ENCODE peak calls at places on chromosomes 2 and 18, in six cellular contexts. One of them, this sample, is unnamed.
A peak's percentile ranks its signal among the peaks of the same experiment; 100 is the strongest.

GRCh38 chr2:222577341-222577740 is 78.6 kb downstream of the FARSB start:
- DNase-seq in fibroblast of mammary gland: no peak
- DNase-seq in brain microvascular endothelial cell: no peak
- DNase-seq in foreskin fibroblast: no peak
- DNase-seq in right lobe of liver: no peak
- DNase-seq in lung: no peak
- DNase-seq in this sample: peak; percentile 20

GRCh38 chr2:96102596-96103387 is 13.6 kb downstream of the ADRA2B start:
- DNase-seq in fibroblast of mammary gland: no peak
- DNase-seq in brain microvascular endothelial cell: no peak
- DNase-seq in foreskin fibroblast: no peak
- DNase-seq in right lobe of liver: peak; percentile 37
- DNase-seq in lung: no peak
- DNase-seq in this sample: no peak

GRCh38 chr2:180322781-180323180 is 315.7 kb upstream of the CWC22 start:
- DNase-seq in fibroblast of mammary gland: peak; percentile 43
- DNase-seq in brain microvascular endothelial cell: no peak
- DNase-seq in foreskin fibroblast: peak; percentile 34
- DNase-seq in right lobe of liver: no peak
- DNase-seq in lung: no peak
- DNase-seq in this sample: peak; percentile 53

GRCh38 chr2:176637134-176637496 is 367.9 kb downstream of the MTX2 start:
- DNase-seq in fibroblast of mammary gland: no peak
- DNase-seq in brain microvascular endothelial cell: no peak
- DNase-seq in foreskin fibroblast: no peak
- DNase-seq in right lobe of liver: no peak
- DNase-seq in lung: no peak
- DNase-seq in this sample: no peak

GRCh38 chr2:192593561-192593960 is 398.8 kb upstream of the TMEFF2 start:
- DNase-seq in fibroblast of mammary gland: peak; percentile 0
- DNase-seq in brain microvascular endothelial cell: no peak
- DNase-seq in foreskin fibroblast: no peak
- DNase-seq in right lobe of liver: no peak
- DNase-seq in lung: no peak
- DNase-seq in this sample: no peak

GRCh38 chr2:128414351-128414750 is 95.7 kb upstream of the HS6ST1 start:
- DNase-seq in fibroblast of mammary gland: no peak
- DNase-seq in brain microvascular endothelial cell: no peak
- DNase-seq in foreskin fibroblast: no peak
- DNase-seq in right lobe of liver: no peak
- DNase-seq in lung: peak; percentile 22
- DNase-seq in this sample: no peak

GRCh38 chr2:182593394-182593707 is 122.7 kb upstream of the DNAJC10 start:
- DNase-seq in fibroblast of mammary gland: peak; percentile 92
- DNase-seq in brain microvascular endothelial cell: peak; percentile 69
- DNase-seq in foreskin fibroblast: peak; percentile 87
- DNase-seq in right lobe of liver: no peak
- DNase-seq in lung: no peak
- DNase-seq in this sample: peak; percentile 62

GRCh38 chr2:199861116-199861774 is 10.3 kb upstream of the FTCDNL1 start:
- DNase-seq in fibroblast of mammary gland: peak; percentile 51
- DNase-seq in brain microvascular endothelial cell: no peak
- DNase-seq in foreskin fibroblast: peak; percentile 51
- DNase-seq in right lobe of liver: no peak
- DNase-seq in lung: no peak
- DNase-seq in this sample: peak; percentile 62

GRCh38 chr2:85504434-85505261 is 34.3 kb upstream of the MAT2A start:
- DNase-seq in fibroblast of mammary gland: peak; percentile 99
- DNase-seq in brain microvascular endothelial cell: peak; percentile 75
- DNase-seq in foreskin fibroblast: peak; percentile 98
- DNase-seq in right lobe of liver: peak; percentile 29
- DNase-seq in lung: no peak
- DNase-seq in this sample: peak; percentile 81

GRCh38 chr2:97763176-97763845 is 49.9 kb downstream of the ZAP70 start:
- DNase-seq in fibroblast of mammary gland: peak; percentile 14
- DNase-seq in brain microvascular endothelial cell: no peak
- DNase-seq in foreskin fibroblast: peak; percentile 44
- DNase-seq in right lobe of liver: no peak
- DNase-seq in lung: no peak
- DNase-seq in this sample: no peak

GRCh38 chr18:35490894-35491688 is 6.7 kb downstream of the INO80C start:
- DNase-seq in fibroblast of mammary gland: no peak
- DNase-seq in brain microvascular endothelial cell: no peak
- DNase-seq in foreskin fibroblast: no peak
- DNase-seq in right lobe of liver: no peak
- DNase-seq in lung: no peak
- DNase-seq in this sample: peak; percentile 67

GRCh38 chr2:223692227-223692947 is 90.2 kb upstream of the SCG2 start:
- DNase-seq in fibroblast of mammary gland: peak; percentile 73
- DNase-seq in brain microvascular endothelial cell: peak; percentile 65
- DNase-seq in foreskin fibroblast: peak; percentile 84
- DNase-seq in right lobe of liver: peak; percentile 50
- DNase-seq in lung: no peak
- DNase-seq in this sample: peak; percentile 80

GRCh38 chr18:29164020-29164706 is 987.2 kb upstream of the CDH2 start:
- DNase-seq in fibroblast of mammary gland: peak; percentile 96
- DNase-seq in brain microvascular endothelial cell: peak; percentile 70
- DNase-seq in foreskin fibroblast: peak; percentile 92
- DNase-seq in right lobe of liver: no peak
- DNase-seq in lung: no peak
- DNase-seq in this sample: peak; percentile 86

GRCh38 chr18:9648431-9649163 is 34.2 kb upstream of the PPP4R1 start:
- DNase-seq in fibroblast of mammary gland: no peak
- DNase-seq in brain microvascular endothelial cell: no peak
- DNase-seq in foreskin fibroblast: no peak
- DNase-seq in right lobe of liver: no peak
- DNase-seq in lung: no peak
- DNase-seq in this sample: no peak

GRCh38 chr2:24304098-24304497 is 56.2 kb downstream of the ITSN2 start:
- DNase-seq in fibroblast of mammary gland: peak; percentile 98
- DNase-seq in brain microvascular endothelial cell: peak; percentile 45
- DNase-seq in foreskin fibroblast: peak; percentile 91
- DNase-seq in right lobe of liver: peak; percentile 86
- DNase-seq in lung: peak; percentile 70
- DNase-seq in this sample: peak; percentile 96

GRCh38 chr2:133026536-133027177 is 356.7 kb upstream of the LYPD1 start:
- DNase-seq in fibroblast of mammary gland: no peak
- DNase-seq in brain microvascular endothelial cell: no peak
- DNase-seq in foreskin fibroblast: no peak
- DNase-seq in right lobe of liver: no peak
- DNase-seq in lung: no peak
- DNase-seq in this sample: peak; percentile 3

DNA sequence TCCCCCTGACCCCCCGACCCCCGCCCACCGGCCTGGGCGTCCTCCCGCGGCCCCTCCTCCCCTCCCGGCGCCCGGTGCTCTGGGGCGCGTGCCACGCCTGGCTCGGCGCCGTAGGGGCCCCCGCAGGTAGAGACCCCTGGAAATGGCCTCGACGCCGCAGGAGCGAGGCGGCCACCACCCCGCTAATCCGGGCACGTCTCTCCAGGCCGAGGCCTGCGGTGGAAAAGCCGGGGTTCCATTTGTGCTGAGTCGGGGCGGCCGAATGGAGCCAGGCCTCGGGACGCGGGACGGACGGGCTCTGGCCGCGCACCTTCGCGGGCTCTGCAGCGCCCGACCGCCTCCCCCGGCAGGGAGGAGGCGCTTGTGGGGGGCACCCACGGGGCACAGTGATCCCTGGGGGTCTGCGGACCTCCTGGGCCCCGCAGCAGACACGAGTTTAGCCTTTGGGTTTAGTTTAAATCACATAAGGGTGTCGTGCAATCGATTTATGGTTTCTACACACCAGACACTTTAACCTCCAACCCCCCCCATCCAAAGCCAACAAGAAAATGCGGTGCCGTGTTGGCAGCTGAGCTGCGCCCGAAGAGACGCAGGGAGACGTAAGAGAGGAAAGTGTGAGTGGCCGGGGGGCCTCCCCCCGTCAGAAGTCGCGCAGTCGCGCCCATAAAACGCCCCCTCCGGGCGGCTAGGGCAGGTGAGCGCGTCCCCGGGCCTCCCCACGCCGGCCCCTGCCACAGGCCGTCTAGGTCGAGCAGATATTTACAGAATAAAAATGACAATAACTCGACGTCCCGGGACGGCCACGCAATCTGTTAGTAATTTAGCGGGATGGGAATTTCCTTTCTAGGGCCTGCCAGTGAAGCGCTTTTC is 1.1 kb upstream of the NFATC1 start:
- DNase-seq in fibroblast of mammary gland: peak; percentile 60
- DNase-seq in brain microvascular endothelial cell: peak; percentile 16
- DNase-seq in foreskin fibroblast: peak; percentile 68
- DNase-seq in right lobe of liver: no peak
- DNase-seq in lung: no peak
- DNase-seq in this sample: no peak
- H3K4me3 ChIP-seq in fibroblast of mammary gland: no peak overlapping the region
- H3K4me3 ChIP-seq in brain microvascular endothelial cell: peak overlapping the region; percentile 12
- H3K4me3 ChIP-seq in foreskin fibroblast: peak overlapping the region; percentile 55
- H3K4me3 ChIP-seq in right lobe of liver: peak overlapping the region; percentile 46
- H3K4me3 ChIP-seq in lung: no peak overlapping the region
- H3K4me3 ChIP-seq in this sample: peak overlapping the region; percentile 29

DNA sequence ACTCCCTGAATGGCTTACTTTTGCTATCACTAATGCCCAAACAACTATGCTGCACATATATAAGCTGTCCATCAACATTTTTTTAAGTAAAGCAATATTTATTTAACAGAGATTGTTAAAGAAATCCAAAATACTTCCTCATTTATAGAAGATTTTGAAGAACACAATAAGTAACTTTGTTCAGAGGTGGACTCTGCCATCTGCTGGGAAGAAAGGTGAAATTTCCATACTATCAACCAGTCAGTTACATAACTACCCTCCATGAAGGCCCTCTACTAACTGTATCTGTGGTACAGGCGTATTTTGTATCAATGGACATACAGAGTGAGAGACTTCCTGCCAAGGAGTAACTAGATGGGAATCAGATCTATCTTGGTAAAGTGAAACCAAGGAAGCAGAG is 106.0 kb downstream of the DTNB start:
- DNase-seq in fibroblast of mammary gland: peak; percentile 60
- DNase-seq in brain microvascular endothelial cell: peak; percentile 48
- DNase-seq in foreskin fibroblast: peak; percentile 70
- DNase-seq in right lobe of liver: no peak
- DNase-seq in lung: no peak
- DNase-seq in this sample: peak; percentile 74
- TF ChIP-seq CTCF in fibroblast of mammary gland: peak; percentile 52
- TF ChIP-seq CTCF in brain microvascular endothelial cell: peak; percentile 46
- TF ChIP-seq CTCF in foreskin fibroblast: peak; percentile 39
- TF ChIP-seq CTCF in right lobe of liver: peak; percentile 43
- TF ChIP-seq CTCF in lung: no peak
- TF ChIP-seq CTCF in this sample: peak; percentile 61

DNA sequence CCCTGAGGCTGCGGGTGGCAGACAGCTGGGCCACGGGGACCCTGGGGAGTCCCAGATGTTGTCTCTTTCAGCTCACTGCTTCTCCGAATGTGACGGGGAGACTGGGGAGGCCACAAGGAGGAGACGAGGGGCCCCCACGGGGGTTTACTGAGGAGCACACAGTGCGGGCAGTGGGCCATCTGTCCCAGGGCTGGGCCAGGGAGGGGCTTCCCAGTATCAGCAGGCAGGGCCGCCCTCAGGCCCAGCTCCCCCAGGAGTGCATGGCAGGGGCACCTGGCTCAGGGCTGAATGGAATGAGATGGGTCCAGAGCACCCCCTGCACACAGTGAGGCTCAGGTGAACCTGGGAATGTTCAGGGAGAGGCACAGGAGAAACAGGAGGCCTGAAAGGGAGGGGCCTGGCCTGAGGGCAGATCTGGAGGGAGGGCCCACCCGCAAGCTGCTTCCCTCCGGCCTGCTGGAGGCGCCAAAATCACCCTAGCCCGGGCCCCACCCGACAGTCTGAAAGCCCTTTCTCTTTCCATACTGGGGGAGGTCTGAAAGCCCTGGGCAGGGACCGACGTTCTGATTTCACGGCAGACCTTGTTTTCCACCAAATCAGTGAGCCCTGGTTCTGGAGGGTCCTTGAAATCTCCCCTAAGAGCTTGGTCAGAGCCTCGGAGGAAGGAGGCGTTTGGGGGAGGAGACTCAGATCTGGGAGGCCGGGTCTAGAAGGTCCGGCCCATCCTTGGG is 35.5 kb upstream of the PTMA start:
- DNase-seq in fibroblast of mammary gland: peak; percentile 28
- DNase-seq in brain microvascular endothelial cell: peak; percentile 45
- DNase-seq in foreskin fibroblast: peak; percentile 69
- DNase-seq in right lobe of liver: no peak
- DNase-seq in lung: peak; percentile 74
- DNase-seq in this sample: peak; percentile 82
- H3K4me3 ChIP-seq in fibroblast of mammary gland: no peak overlapping the region
- H3K4me3 ChIP-seq in brain microvascular endothelial cell: peak overlapping the region; percentile 49
- H3K4me3 ChIP-seq in foreskin fibroblast: no peak overlapping the region
- H3K4me3 ChIP-seq in right lobe of liver: no peak overlapping the region
- H3K4me3 ChIP-seq in lung: no peak overlapping the region
- H3K4me3 ChIP-seq in this sample: peak overlapping the region; percentile 58

DNA sequence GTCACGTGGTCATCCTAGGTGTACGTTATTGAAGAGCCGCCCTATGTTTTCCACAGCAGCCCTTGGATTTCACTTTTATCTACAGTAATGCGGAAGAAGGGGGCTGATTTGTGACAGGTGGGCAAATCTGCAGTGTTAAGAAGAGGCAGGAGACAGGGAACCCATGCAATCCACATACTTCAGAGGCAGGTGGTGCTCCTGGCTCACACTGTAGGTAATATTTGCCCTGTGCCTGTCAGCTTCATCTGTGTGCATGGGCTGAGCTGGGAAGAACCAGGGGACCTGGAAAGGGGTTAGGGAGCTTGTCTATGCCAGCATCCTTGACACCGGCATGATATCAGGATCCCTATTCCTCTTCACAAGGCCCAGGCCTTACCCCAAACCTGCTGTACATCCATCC is 183.9 kb downstream of the SH3RF3 start:
- DNase-seq in fibroblast of mammary gland: no peak
- DNase-seq in brain microvascular endothelial cell: no peak
- DNase-seq in foreskin fibroblast: no peak
- DNase-seq in right lobe of liver: no peak
- DNase-seq in lung: no peak
- DNase-seq in this sample: no peak
- TF ChIP-seq CTCF in fibroblast of mammary gland: no peak
- TF ChIP-seq CTCF in brain microvascular endothelial cell: no peak
- TF ChIP-seq CTCF in foreskin fibroblast: no peak
- TF ChIP-seq CTCF in right lobe of liver: no peak
- TF ChIP-seq CTCF in lung: no peak
- TF ChIP-seq CTCF in this sample: no peak

GRCh38 chr2:47089083-47089464 is 66.0 kb downstream of the STPG4 start:
- DNase-seq in fibroblast of mammary gland: peak; percentile 72
- DNase-seq in brain microvascular endothelial cell: peak; percentile 77
- DNase-seq in foreskin fibroblast: peak; percentile 29
- DNase-seq in right lobe of liver: no peak
- DNase-seq in lung: no peak
- DNase-seq in this sample: peak; percentile 78

GRCh38 chr2:47086054-47086471 is 69.0 kb downstream of the STPG4 start:
- DNase-seq in fibroblast of mammary gland: no peak
- DNase-seq in brain microvascular endothelial cell: no peak
- DNase-seq in foreskin fibroblast: no peak
- DNase-seq in right lobe of liver: no peak
- DNase-seq in lung: no peak
- DNase-seq in this sample: no peak

GRCh38 chr2:47087051-47087450 is 68.1 kb downstream of the STPG4 start:
- DNase-seq in fibroblast of mammary gland: no peak
- DNase-seq in brain microvascular endothelial cell: no peak
- DNase-seq in foreskin fibroblast: no peak
- DNase-seq in right lobe of liver: no peak
- DNase-seq in lung: no peak
- DNase-seq in this sample: no peak

GRCh38 chr2:47086571-47086970 is 68.5 kb downstream of the STPG4 start:
- DNase-seq in fibroblast of mammary gland: no peak
- DNase-seq in brain microvascular endothelial cell: no peak
- DNase-seq in foreskin fibroblast: no peak
- DNase-seq in right lobe of liver: no peak
- DNase-seq in lung: no peak
- DNase-seq in this sample: no peak

GRCh38 chr2:47088371-47089082 is 66.6 kb downstream of the STPG4 start:
- DNase-seq in fibroblast of mammary gland: no peak
- DNase-seq in brain microvascular endothelial cell: peak; percentile 69
- DNase-seq in foreskin fibroblast: peak; percentile 44
- DNase-seq in right lobe of liver: no peak
- DNase-seq in lung: no peak
- DNase-seq in this sample: peak; percentile 70
- H3K4me3 ChIP-seq in fibroblast of mammary gland: no peak overlapping the region
- H3K4me3 ChIP-seq in brain microvascular endothelial cell: no peak overlapping the region
- H3K4me3 ChIP-seq in foreskin fibroblast: no peak overlapping the region
- H3K4me3 ChIP-seq in right lobe of liver: no peak overlapping the region
- H3K4me3 ChIP-seq in lung: no peak overlapping the region
- H3K4me3 ChIP-seq in this sample: no peak overlapping the region

This sample was measured in choroid plexus epithelial cell.